ENCODE peak calls at places on chromosomes 11 and 22, in nine cellular contexts. E is activated naive CD8-positive, alpha-beta T cell treated with anti-CD3 and anti-CD28 coated beads, Interleukin-2, amount 50 U/mL, for 24 hours; D is uterus; N is fibroblast of lung; O is EL; W is tibial nerve; X is NCI-H1694; V is kidney epithelial cell; Y is Caki2. J is an unnamed sample.

GRCh38 chr11:130480721-130481140 is 32.3 kb downstream of the ADAMTS15 start:
- DNase-seq in E (no peak), D (no peak), N (peak; percentile 71), O (peak; percentile 22), W (no peak), X (no peak), V (no peak), Y (no peak), J (no peak)

GRCh38 chr11:8665222-8665621 is 17.2 kb downstream of the TRIM66 start:
- DNase-seq in E (no peak), D (no peak), N (no peak), O (no peak), W (no peak), X (no peak), V (no peak), Y (no peak), J (no peak)

GRCh38 chr11:111538407-111539114 is 2.0 kb upstream of the LAYN start:
- DNase-seq in E (no peak), D (no peak), N (no peak), O (no peak), W (no peak), X (no peak), V (no peak), Y (no peak), J (no peak)

GRCh38 chr11:15236514-15236913 is 121.8 kb downstream of the INSC start:
- DNase-seq in E (no peak), D (no peak), N (no peak), O (no peak), W (no peak), X (no peak), V (no peak), Y (no peak), J (peak; percentile 30)

GRCh38 chr11:129694538-129694937 is 121.1 kb upstream of the TMEM45B start:
- DNase-seq in E (peak; percentile 21), D (no peak), N (no peak), O (no peak), W (no peak), X (no peak), V (no peak), Y (no peak), J (no peak)

GRCh38 chr22:33557836-33558235 is 362.4 kb downstream of the LARGE1 start:
- DNase-seq in E (no peak), D (no peak), N (no peak), O (no peak), W (no peak), X (no peak), V (no peak), Y (no peak), J (no peak)

GRCh38 chr11:102868359-102868758 is 6.4 kb downstream of the MMP12 start:
- DNase-seq in E (no peak), D (no peak), N (peak; percentile 62), O (peak; percentile 63), W (no peak), X (no peak), V (no peak), Y (no peak), J (no peak)

GRCh38 chr11:70788247-70789022 is 390.1 kb downstream of the CTTN start:
- DNase-seq in E (no peak), D (no peak), N (peak; percentile 91), O (peak; percentile 84), W (no peak), X (no peak), V (peak; percentile 73), Y (peak; percentile 52), J (no peak)

GRCh38 chr22:17087176-17088131 is 2.7 kb downstream of the IL17RA start:
- DNase-seq in E (peak; percentile 58), D (no peak), N (peak; percentile 77), O (peak; percentile 54), W (no peak), X (no peak), V (no peak), Y (no peak), J (no peak)

GRCh38 chr22:45935573-45935972 is 41.4 kb downstream of the WNT7B start:
- DNase-seq in E (no peak), D (no peak), N (no peak), O (no peak), W (no peak), X (no peak), V (no peak), Y (no peak), J (no peak)

GRCh38 chr11:72643547-72643946 is 30.7 kb downstream of the PDE2A start:
- DNase-seq in E (no peak), D (peak; percentile 27), N (peak; percentile 14), O (peak; percentile 65), W (no peak), X (no peak), V (peak; percentile 18), Y (peak; percentile 64), J (no peak)

GRCh38 chr22:42138122-42138770 is 7.6 kb upstream of the CYP2D6 start:
- DNase-seq in E (no peak), D (no peak), N (no peak), O (no peak), W (no peak), X (no peak), V (no peak), Y (no peak), J (no peak)

GRCh38 chr11:114482114-114482513 is 42.8 kb downstream of the REXO2 start:
- DNase-seq in E (no peak), D (no peak), N (no peak), O (no peak), W (no peak), X (no peak), V (no peak), Y (no peak), J (no peak)

GRCh38 chr11:37500425-37500824 is 902.4 kb upstream of the RAG2 start:
- DNase-seq in E (no peak), D (no peak), N (peak; percentile 57), O (peak; percentile 25), W (no peak), X (no peak), V (no peak), Y (peak; percentile 48), J (no peak)

GRCh38 chr11:48064306-48064705 is 83.9 kb downstream of the PTPRJ start:
- DNase-seq in E (no peak), D (no peak), N (peak; percentile 89), O (peak; percentile 93), W (no peak), X (no peak), V (no peak), Y (no peak), J (no peak)

GRCh38 chr11:6646040-6646439 is 9.6 kb downstream of the DCHS1 start:
- DNase-seq in E (peak; percentile 28), D (peak; percentile 57), N (peak; percentile 69), O (peak; percentile 88), W (peak; percentile 66), X (no peak), V (no peak), Y (no peak), J (no peak)

GRCh38 chr11:6362185-6362867 is 27.9 kb upstream of the SMPD1 start:
- DNase-seq in E (no peak), D (peak; percentile 30), N (no peak), O (no peak), W (no peak), X (no peak), V (no peak), Y (no peak), J (no peak)

GRCh38 chr11:132850106-132850505 is 682.2 kb downstream of the OPCML start:
- DNase-seq in E (no peak), D (no peak), N (no peak), O (no peak), W (no peak), X (no peak), V (no peak), Y (no peak), J (no peak)

GRCh38 chr22:42549329-42550060 is 4.3 kb upstream of the SERHL2 start:
- DNase-seq in E (no peak), D (no peak), N (no peak), O (no peak), W (no peak), X (no peak), V (no peak), Y (no peak), J (no peak)

GRCh38 chr22:37282385-37282677 is at the start of gene CYTH4:
- DNase-seq in E (peak; percentile 83), D (no peak), N (no peak), O (no peak), W (no peak), X (no peak), V (no peak), Y (no peak), J (no peak)

GRCh38 chr22:38352436-38352835 is 35.2 kb upstream of the CSNK1E start:
- DNase-seq in E (no peak), D (peak; percentile 13), N (no peak), O (no peak), W (no peak), X (no peak), V (no peak), Y (no peak), J (no peak)

J was measured in H9.